ENCODE peak calls at places on chromosomes 7 and 10, in ten cellular contexts. Y is GM12892, S is GM23338, G is HepG2, E is stomach, T is suprapubic skin, B is HL-60, O is SK-N-SH, N is GM12891, K is breast epithelium. X is an unnamed sample.

GRCh38 chr7:121832347-121832746 is 40.6 kb upstream of the PTPRZ1 start:
- DNase-seq in Y (no peak), S (no peak), G (no peak), E (peak; percentile 44), T (no peak), B (no peak), O (no peak), N (no peak), K (no peak), X (peak; percentile 44)

GRCh38 chr10:48456361-48456804 is 148.5 kb downstream of the ARHGAP22 start:
- DNase-seq in Y (no peak), S (peak; percentile 12), G (no peak), E (peak; percentile 32), T (peak; percentile 68), B (peak; percentile 45), O (peak; percentile 82), N (no peak), K (peak; percentile 14), X (peak; percentile 87)

GRCh38 chr7:6646380-6646950 is 9.3 kb downstream of the ZNF316 start:
- DNase-seq in Y (no peak), S (no peak), G (no peak), E (no peak), T (no peak), B (no peak), O (no peak), N (no peak), K (no peak), X (peak; percentile 53)

GRCh38 chr7:134905375-134905774 is 80.9 kb upstream of the AGBL3 start:
- DNase-seq in Y (no peak), S (no peak), G (no peak), E (peak; percentile 29), T (no peak), B (no peak), O (no peak), N (no peak), K (peak; percentile 88), X (no peak)

GRCh38 chr7:51428226-51428887 is 111.7 kb upstream of the COBL start:
- DNase-seq in Y (no peak), S (peak; percentile 61), G (no peak), E (no peak), T (no peak), B (no peak), O (no peak), N (no peak), K (no peak), X (no peak)

GRCh38 chr10:123475466-123475865 is 190.7 kb upstream of the GPR26 start:
- DNase-seq in Y (no peak), S (no peak), G (peak; percentile 5), E (no peak), T (no peak), B (no peak), O (no peak), N (no peak), K (no peak), X (no peak)

GRCh38 chr7:38182450-38182849 is 4.4 kb downstream of the STARD3NL start:
- DNase-seq in Y (no peak), S (no peak), G (no peak), E (no peak), T (no peak), B (no peak), O (no peak), N (no peak), K (no peak), X (no peak)

GRCh38 chr7:151550601-151551286 is 31.0 kb upstream of the RHEB start:
- DNase-seq in Y (no peak), S (no peak), G (peak; percentile 23), E (peak; percentile 48), T (no peak), B (no peak), O (no peak), N (no peak), K (no peak), X (no peak)

GRCh38 chr10:90087197-90088007 is 386.0 kb downstream of the KIF20B start:
- DNase-seq in Y (no peak), S (no peak), G (no peak), E (no peak), T (no peak), B (peak; percentile 14), O (no peak), N (peak; percentile 24), K (no peak), X (no peak)

GRCh38 chr10:656883-657282 is 32.6 kb downstream of the DIP2C start:
- DNase-seq in Y (no peak), S (no peak), G (no peak), E (no peak), T (no peak), B (no peak), O (no peak), N (no peak), K (no peak), X (no peak)

DNA sequence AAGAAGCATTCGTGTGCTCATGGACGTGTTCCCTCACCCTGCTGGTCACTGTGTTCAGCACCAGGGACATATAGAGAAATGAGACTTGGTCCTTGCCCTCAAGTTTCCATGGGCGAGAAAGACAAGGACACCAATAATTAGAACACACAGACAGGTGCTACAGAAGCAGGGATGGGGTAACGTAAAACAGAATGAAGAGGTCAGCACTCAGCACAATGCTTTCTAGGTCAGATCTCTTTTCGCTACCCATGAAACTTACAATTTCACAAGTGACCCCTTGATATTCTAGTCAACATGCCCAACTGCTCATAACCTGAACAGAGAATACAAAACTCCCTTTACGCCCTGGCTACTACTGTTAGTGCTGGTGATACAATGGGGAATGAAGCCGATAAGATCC is 6.0 kb upstream of the ANK3 start:
- DNase-seq in Y (no peak), S (no peak), G (no peak), E (no peak), T (no peak), B (no peak), O (no peak), N (no peak), K (no peak), X (no peak)
- TF ChIP-seq POLR2AphosphoS5 in Y (no peak), S (no peak), G (no peak), E (no peak), T (no peak), B (no peak), O (no peak), N (no peak), K (no peak), X (no peak)

GRCh38 chr10:30850776-30851175 is 180.9 kb downstream of the ZNF438 start:
- DNase-seq in Y (no peak), S (no peak), G (no peak), E (no peak), T (no peak), B (no peak), O (no peak), N (no peak), K (no peak), X (no peak)

GRCh38 chr10:30847199-30847598 is 184.5 kb downstream of the ZNF438 start:
- DNase-seq in Y (no peak), S (no peak), G (no peak), E (no peak), T (no peak), B (no peak), O (no peak), N (no peak), K (no peak), X (no peak)

GRCh38 chr10:30849636-30850035 is 182.0 kb downstream of the ZNF438 start:
- DNase-seq in Y (no peak), S (no peak), G (no peak), E (no peak), T (no peak), B (no peak), O (no peak), N (no peak), K (no peak), X (no peak)

GRCh38 chr10:30847642-30848041 is 184.0 kb downstream of the ZNF438 start:
- DNase-seq in Y (no peak), S (no peak), G (no peak), E (no peak), T (no peak), B (no peak), O (no peak), N (no peak), K (no peak), X (no peak)

DNA sequence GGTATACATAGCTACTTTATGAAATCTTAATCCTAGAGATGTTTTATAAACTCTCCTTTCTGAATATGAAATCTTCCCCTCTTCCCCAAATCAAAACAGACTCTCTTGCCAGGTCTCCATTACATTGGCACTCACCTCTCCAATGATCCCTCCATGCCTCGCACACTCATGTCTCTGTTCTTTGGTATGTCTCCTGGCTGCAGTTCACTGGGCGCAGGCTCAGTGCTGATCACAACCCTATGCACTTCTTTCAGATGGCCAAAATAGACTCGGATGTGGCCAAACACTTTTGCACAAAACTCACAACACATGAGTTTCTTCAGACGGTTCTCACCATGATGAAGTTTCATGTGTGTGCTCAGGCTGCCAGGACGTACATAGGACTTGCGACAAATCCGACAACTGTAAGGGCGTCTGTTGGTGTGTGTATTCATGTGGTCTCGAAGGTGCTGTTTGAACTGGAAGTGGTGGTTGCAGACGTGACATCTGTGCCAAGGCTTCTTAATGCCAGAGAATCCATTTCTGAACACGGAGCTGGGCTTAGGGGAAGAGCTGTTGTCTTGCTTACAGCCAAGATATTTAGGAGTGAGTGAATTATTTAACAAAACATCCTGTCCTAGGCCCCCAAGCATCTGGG is 183.2 kb downstream of the ZNF438 start:
- DNase-seq in Y (no peak), S (no peak), G (no peak), E (no peak), T (no peak), B (no peak), O (no peak), N (no peak), K (no peak), X (no peak)
- TF ChIP-seq POLR2AphosphoS5 in Y (no peak), S (no peak), G (no peak), E (no peak), T (no peak), B (no peak), O (no peak), N (no peak), K (no peak), X (no peak)

DNA sequence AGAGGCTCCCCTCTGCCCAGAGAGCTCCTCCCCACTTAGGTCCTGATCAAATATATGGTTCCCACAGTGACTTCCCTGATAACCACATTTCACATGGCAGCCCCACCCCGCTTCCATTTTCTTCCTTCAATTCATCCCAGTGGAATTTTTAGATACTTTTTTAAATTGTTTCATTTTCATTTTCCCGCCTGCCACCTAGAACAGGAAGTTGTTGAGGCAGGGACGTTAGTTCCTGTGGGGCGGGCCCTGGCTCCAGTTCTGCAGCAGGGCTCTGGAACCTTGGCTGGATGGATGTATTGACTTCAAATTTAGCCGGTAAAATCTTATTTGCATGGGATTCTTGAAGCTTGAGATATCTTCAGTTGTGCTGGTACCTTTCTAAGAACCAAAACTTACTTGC is 226.6 kb downstream of the PAXIP1 start:
- DNase-seq in Y (no peak), S (no peak), G (no peak), E (no peak), T (peak; percentile 22), B (no peak), O (no peak), N (no peak), K (no peak), X (no peak)
- TF ChIP-seq POLR2AphosphoS5 in Y (no peak), S (no peak), G (no peak), E (no peak), T (no peak), B (no peak), O (no peak), N (no peak), K (no peak), X (no peak)

DNA sequence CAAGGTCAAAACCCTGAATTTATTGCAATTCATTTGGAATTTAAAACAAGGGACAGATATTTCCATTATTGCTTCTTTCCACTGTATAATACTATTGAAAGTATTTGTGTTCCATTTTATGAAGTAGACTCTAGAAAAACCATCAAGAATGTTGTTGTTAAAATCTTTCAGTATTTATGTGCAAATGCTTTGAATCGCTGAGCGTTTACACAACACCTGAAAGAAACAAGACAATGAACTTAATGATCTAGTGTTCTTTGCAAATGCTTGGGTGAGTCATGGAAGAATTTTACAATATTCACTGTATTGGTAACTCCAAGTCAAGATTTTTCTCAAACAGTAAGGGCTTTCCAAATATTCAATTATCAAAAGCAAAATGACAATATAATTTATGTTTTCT is 97.1 kb downstream of the VIPR2 start:
- DNase-seq in Y (no peak), S (no peak), G (no peak), E (no peak), T (no peak), B (no peak), O (no peak), N (no peak), K (no peak), X (no peak)
- TF ChIP-seq POLR2AphosphoS5 in Y (no peak), S (no peak), G (no peak), E (no peak), T (no peak), B (no peak), O (no peak), N (no peak), K (no peak), X (no peak)